ENCODE peak calls at places on chromosome 15, in eight cellular contexts. X is cardiac fibroblast, Q is spleen, F is AG09309, T is endothelial cell of umbilical vein, H is testis, E is nephron progenitor cell, G is progenitor cell of endocrine pancreas. N is an unnamed sample.

GRCh38 chr15:91892417-91892816 is 38.9 kb downstream of the SLCO3A1 start:
- DNase-seq in E (no peak), F (no peak), H (peak; percentile 72), Q (no peak), G (no peak), X (no peak), T (no peak), N (no peak)

GRCh38 chr15:51069983-51070382 is 24.7 kb downstream of the TNFAIP8L3 start:
- DNase-seq in X (no peak), E (no peak), G (no peak), T (no peak), H (no peak), Q (no peak), F (no peak), N (peak; percentile 36)

GRCh38 chr15:40582726-40583246 is 11.3 kb upstream of the KNL1 start:
- DNase-seq in H (peak; percentile 85), F (no peak), Q (no peak), T (peak; percentile 10), E (no peak), X (peak; percentile 60), G (no peak), N (no peak)

GRCh38 chr15:91426412-91426811 is 326.4 kb downstream of the SV2B start:
- DNase-seq in Q (no peak), X (peak; percentile 51), G (no peak), H (no peak), E (no peak), T (no peak), F (no peak), N (no peak)

GRCh38 chr15:86772369-86773059 is 692.8 kb downstream of the AGBL1 start:
- DNase-seq in H (no peak), Q (no peak), E (no peak), F (no peak), X (no peak), T (no peak), G (no peak), N (no peak)

GRCh38 chr15:82805994-82806406 is at the start of gene FSD2:
- DNase-seq in E (peak; percentile 28), X (no peak), Q (no peak), H (no peak), T (no peak), F (no peak), G (no peak), N (peak; percentile 57)

GRCh38 chr15:81418891-81419290 is 44.9 kb upstream of the TMC3 start:
- DNase-seq in H (no peak), G (no peak), T (no peak), X (no peak), Q (no peak), E (no peak), F (no peak), N (no peak)

GRCh38 chr15:50765202-50765967 is at the start of gene SPPL2A:
- DNase-seq in E (peak; percentile 80), X (peak; percentile 93), F (peak; percentile 34), Q (peak; percentile 97), T (peak; percentile 77), G (peak; percentile 53), H (peak; percentile 83), N (peak; percentile 95)

GRCh38 chr15:57479005-57479404 is 102.7 kb downstream of the CGNL1 start:
- DNase-seq in Q (no peak), E (no peak), F (no peak), G (no peak), T (no peak), X (no peak), H (no peak), N (no peak)

GRCh38 chr15:90529008-90529368 is 735 bp upstream of the CRTC3 start:
- DNase-seq in E (no peak), H (no peak), X (no peak), G (no peak), T (no peak), F (no peak), Q (no peak), N (no peak)

GRCh38 chr15:94225616-94226015 is 5.7 kb upstream of the MCTP2 start:
- DNase-seq in X (peak; percentile 13), T (no peak), E (no peak), G (no peak), H (no peak), Q (no peak), F (no peak), N (no peak)

GRCh38 chr15:27123808-27124207 is 152.8 kb downstream of the GABRG3 start:
- DNase-seq in Q (no peak), G (no peak), E (no peak), T (no peak), X (no peak), H (no peak), F (no peak), N (no peak)

GRCh38 chr15:64845183-64845611 is 3.5 kb downstream of the PLEKHO2 start:
- DNase-seq in H (peak; percentile 65), Q (peak; percentile 85), G (no peak), X (no peak), F (no peak), E (no peak), T (peak; percentile 53), N (no peak)

GRCh38 chr15:90560229-90560771 is 30.6 kb downstream of the CRTC3 start:
- DNase-seq in H (peak; percentile 79), Q (no peak), F (peak; percentile 96), G (no peak), X (peak; percentile 95), T (peak; percentile 39), E (no peak), N (no peak)

GRCh38 chr15:73677146-73677607 is 7.0 kb upstream of the CD276 start:
- DNase-seq in X (peak; percentile 78), E (peak; percentile 60), F (no peak), H (peak; percentile 80), G (peak; percentile 37), T (peak; percentile 70), Q (no peak), N (peak; percentile 70)

GRCh38 chr15:62495670-62496328 is 330.7 kb upstream of the C2CD4B start:
- DNase-seq in G (no peak), T (no peak), X (peak; percentile 80), Q (no peak), F (peak; percentile 89), E (no peak), H (no peak), N (no peak)

GRCh38 chr15:54033954-54034458 is 55.8 kb downstream of the UNC13C start:
- DNase-seq in Q (no peak), G (no peak), T (no peak), E (peak; percentile 9), X (no peak), H (no peak), F (no peak), N (no peak)

GRCh38 chr15:95363636-95364035 is 966.9 kb upstream of the NR2F2 start:
- DNase-seq in T (peak; percentile 43), F (no peak), Q (no peak), G (no peak), X (no peak), H (no peak), E (no peak), N (no peak)

GRCh38 chr15:88610756-88611231 is 10.3 kb upstream of the AEN start:
- DNase-seq in Q (no peak), X (no peak), G (no peak), E (no peak), F (no peak), T (no peak), H (no peak), N (no peak)

GRCh38 chr15:97479957-97480356 is 480.5 kb upstream of the ARRDC4 start:
- DNase-seq in T (no peak), E (no peak), F (no peak), Q (no peak), X (no peak), G (no peak), H (no peak), N (no peak)

GRCh38 chr15:97483232-97483631 is 477.3 kb upstream of the ARRDC4 start:
- DNase-seq in E (no peak), G (no peak), Q (no peak), X (no peak), F (no peak), H (no peak), T (no peak), N (no peak)

GRCh38 chr15:97482521-97482920 is 478.0 kb upstream of the ARRDC4 start:
- DNase-seq in X (no peak), H (no peak), F (no peak), Q (no peak), T (no peak), E (peak; percentile 31), G (no peak), N (no peak)
- TF ChIP-seq CTCF in X (no peak), H (no peak), F (no peak), Q (no peak), T (no peak), E (peak; percentile 48), G (peak; percentile 64), N (no peak)

DNA sequence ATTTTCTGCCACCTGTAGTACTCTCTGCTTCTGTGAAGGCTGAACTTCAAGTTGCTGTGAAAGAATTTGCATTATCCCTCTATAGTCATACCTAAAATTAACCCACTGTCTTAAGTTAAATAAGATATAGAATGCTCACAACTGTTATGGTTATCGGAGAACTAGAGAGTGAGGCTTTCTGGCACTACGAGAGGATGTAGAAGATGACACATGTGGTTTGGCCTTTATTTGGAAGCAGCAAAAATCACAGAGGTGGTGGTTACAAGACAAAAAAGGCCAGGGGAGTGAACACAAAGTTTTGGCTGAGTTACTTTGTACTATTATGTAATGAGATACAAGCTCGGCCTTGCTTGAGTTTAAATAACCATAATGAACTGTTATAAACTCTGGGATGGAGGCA is 78.2 kb upstream of the ICE2 start:
- DNase-seq in X (no peak), H (no peak), F (no peak), T (no peak), Q (no peak), G (no peak), E (no peak), N (no peak)
- TF ChIP-seq CTCF in X (no peak), H (no peak), F (no peak), T (no peak), Q (no peak), G (no peak), E (no peak), N (no peak)

DNA sequence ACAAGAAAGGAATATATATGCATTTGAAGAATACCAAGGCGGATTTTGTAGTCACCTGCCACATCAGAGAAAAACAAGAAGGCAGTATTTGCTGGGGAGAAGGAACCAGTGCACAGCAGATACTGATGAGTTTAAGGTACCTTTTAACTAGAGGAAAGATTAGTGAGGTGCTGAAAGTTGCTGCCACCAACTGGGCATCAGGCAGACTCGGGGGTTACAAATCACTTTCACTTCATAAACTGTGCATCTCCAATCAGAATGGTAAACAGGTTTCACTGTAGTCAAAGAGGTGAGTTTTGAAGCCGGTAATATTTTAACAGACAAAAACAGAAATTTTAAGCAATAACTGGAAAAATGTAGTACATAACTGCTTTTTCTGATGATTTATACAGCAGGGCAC is 4.1 kb downstream of the FBN1 start:
- DNase-seq in F (no peak), T (peak; percentile 64), Q (no peak), X (peak; percentile 60), E (no peak), H (peak; percentile 36), G (no peak), N (peak; percentile 47)
- TF ChIP-seq CTCF in F (peak; percentile 50), T (peak; percentile 14), Q (no peak), X (peak; percentile 31), E (no peak), H (no peak), G (no peak), N (peak; percentile 9)

DNA sequence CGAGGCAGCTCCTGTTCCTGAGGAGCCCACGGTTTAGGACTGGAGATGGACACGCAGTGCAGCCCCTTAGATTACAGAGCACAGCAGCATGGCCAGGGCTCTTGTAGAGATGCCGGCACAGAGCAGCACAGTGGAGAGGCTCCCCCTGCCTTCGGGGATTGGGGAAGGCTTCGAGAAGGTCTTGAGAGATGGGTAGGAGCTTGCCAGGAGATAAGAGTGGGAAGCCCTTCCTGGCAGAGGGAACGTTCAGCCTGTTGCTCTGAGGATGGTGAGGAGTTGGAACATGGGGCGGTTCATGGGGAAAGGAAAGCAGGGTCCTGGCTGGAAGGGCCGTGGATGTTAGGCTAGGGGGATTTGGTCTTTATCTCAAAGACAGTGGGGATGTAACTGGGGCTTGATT is 10.0 kb downstream of the EPB42 start:
- DNase-seq in F (no peak), Q (no peak), X (no peak), T (no peak), G (no peak), E (no peak), H (peak; percentile 0), N (no peak)
- TF ChIP-seq CTCF in F (no peak), Q (no peak), X (no peak), T (no peak), G (no peak), E (no peak), H (no peak), N (no peak)

N was measured in GM20000.